ENCODE peak calls at places on chromosomes 7 and 10, in nine cellular contexts. X is activated naive CD8-positive, alpha-beta T cell treated with anti-CD3 and anti-CD28 coated beads for 36 hours; T is globus pallidus; Z is SJSA1; A is stomach; M is hepatic stellate cell; S is endothelial cell; I is kidney tubule cell; P is stimulated activated CD8-positive, alpha-beta memory T cell treated with anti-CD3 and anti-CD28 coated beads, Interleukin-2, amount 100 ng/mL, for 1 hour. G is an unnamed sample.

GRCh38 chr10:3312403-3312802 is 139.8 kb upstream of the PITRM1 start:
- DNase-seq in P (no peak), Z (no peak), A (no peak), X (no peak), I (no peak), T (no peak), M (no peak), S (no peak), G (no peak)

GRCh38 chr10:76082232-76082631 is 650.8 kb downstream of the LRMDA start:
- DNase-seq in A (no peak), M (no peak), P (no peak), X (no peak), T (no peak), Z (no peak), I (peak; percentile 45), S (no peak), G (no peak)

GRCh38 chr10:132664407-132664806 is 121.5 kb downstream of the NKX6-2 start:
- DNase-seq in M (no peak), X (no peak), I (no peak), Z (no peak), S (no peak), T (no peak), P (no peak), A (no peak), G (no peak)

GRCh38 chr10:14405076-14406065 is 74.6 kb upstream of the FRMD4A start:
- DNase-seq in S (no peak), P (no peak), I (peak; percentile 92), A (no peak), M (peak; percentile 42), Z (peak; percentile 89), T (no peak), X (no peak), G (peak; percentile 63)

GRCh38 chr10:91805110-91805825 is 7.0 kb downstream of the TNKS2 start:
- DNase-seq in I (no peak), S (no peak), T (no peak), X (no peak), Z (no peak), A (no peak), P (no peak), M (no peak), G (no peak)

GRCh38 chr7:2972531-2973161 is 71.0 kb downstream of the CARD11 start:
- DNase-seq in M (no peak), A (peak; percentile 19), S (no peak), P (no peak), I (no peak), X (no peak), T (no peak), Z (no peak), G (no peak)

GRCh38 chr7:31134246-31135188 is 82.4 kb downstream of the ADCYAP1R1 start:
- DNase-seq in T (peak; percentile 63), M (peak; percentile 62), A (peak; percentile 74), I (peak; percentile 74), Z (peak; percentile 62), S (peak; percentile 83), X (peak; percentile 47), P (peak; percentile 4), G (peak; percentile 64)

GRCh38 chr10:30238836-30239235 is 110.2 kb downstream of the MTPAP start:
- DNase-seq in T (no peak), A (no peak), M (no peak), X (no peak), I (no peak), P (no peak), S (no peak), Z (no peak), G (no peak)

GRCh38 chr7:1669486-1669951 is 558 bp upstream of the ELFN1 start:
- DNase-seq in M (no peak), S (no peak), I (no peak), T (no peak), X (no peak), P (no peak), Z (peak; percentile 34), A (no peak), G (no peak)

GRCh38 chr10:99849525-99849924 is 67.1 kb downstream of the ABCC2 start:
- DNase-seq in P (no peak), X (no peak), Z (no peak), S (no peak), M (no peak), I (no peak), A (no peak), T (no peak), G (no peak)

GRCh38 chr10:72250666-72251065 is 23.1 kb upstream of the DDIT4 start:
- DNase-seq in T (no peak), Z (no peak), A (peak; percentile 43), S (no peak), X (no peak), P (no peak), I (no peak), M (no peak), G (peak; percentile 46)

GRCh38 chr10:111410740-111411139 is 333.9 kb downstream of the ADRA2A start:
- DNase-seq in P (no peak), X (no peak), A (no peak), M (no peak), S (no peak), T (no peak), I (no peak), Z (no peak), G (no peak)

GRCh38 chr7:121442845-121443244 is 46.7 kb upstream of the FAM3C start:
- DNase-seq in Z (no peak), X (peak; percentile 2), T (no peak), S (no peak), A (no peak), P (no peak), I (peak; percentile 42), M (no peak), G (peak; percentile 98)

GRCh38 chr10:103416436-103417147 is 20.2 kb downstream of the PDCD11 start:
- DNase-seq in M (peak; percentile 41), S (peak; percentile 56), P (peak; percentile 45), X (peak; percentile 10), T (peak; percentile 31), Z (peak; percentile 58), A (peak; percentile 68), I (peak; percentile 50), G (peak; percentile 38)

GRCh38 chr7:135377171-135377570 is 132.7 kb downstream of the CNOT4 start:
- DNase-seq in S (no peak), A (no peak), P (no peak), Z (no peak), M (no peak), I (no peak), X (no peak), T (no peak), G (no peak)

GRCh38 chr7:36746347-36746746 is 22.1 kb upstream of the AOAH start:
- DNase-seq in T (no peak), S (no peak), M (no peak), P (no peak), X (no peak), I (peak; percentile 93), A (no peak), Z (no peak), G (no peak)

G was measured in PC-9.